ENCODE peak calls at places on chromosomes 3 and 15, in four cellular contexts. L, V, H and U are unnamed samples.

GRCh38 chr3:177427540-177427939 is 230.3 kb upstream of the TBL1XR1 start:
- DNase-seq in L (no peak), V (no peak), H (no peak), U (no peak)

GRCh38 chr3:146638718-146639117 is 33.6 kb upstream of the PLSCR5 start:
- DNase-seq in L (no peak), V (no peak), H (no peak), U (no peak)

GRCh38 chr3:106261915-106262683 is 393.3 kb upstream of the CBLB start:
- DNase-seq in L (no peak), V (no peak), H (no peak), U (no peak)

GRCh38 chr3:31275038-31275562 is 257.6 kb upstream of the STT3B start:
- DNase-seq in L (no peak), V (no peak), H (no peak), U (no peak)

GRCh38 chr3:38131621-38132369 is 5.1 kb downstream of the ACAA1 start:
- DNase-seq in L (no peak), V (no peak), H (no peak), U (peak)

GRCh38 chr3:57544181-57545125 is at the start of gene DNAH12:
- DNase-seq in L (no peak), V (peak), H (no peak), U (peak)

GRCh38 chr3:4547799-4548198 is 54.7 kb downstream of the ITPR1 start:
- DNase-seq in L (no peak), V (no peak), H (no peak), U (no peak)

GRCh38 chr3:44104668-44105321 is 136.9 kb upstream of the TOPAZ1 start:
- DNase-seq in L (peak), V (no peak), H (no peak), U (peak)

GRCh38 chr15:69156726-69157381 is 3.6 kb upstream of the GLCE start:
- DNase-seq in L (no peak), V (no peak), H (peak), U (no peak)

GRCh38 chr15:95227235-95227634 is 995.9 kb downstream of the MCTP2 start:
- DNase-seq in L (no peak), V (no peak), H (no peak), U (no peak)

GRCh38 chr3:66298591-66298990 is 77.8 kb downstream of the SLC25A26 start:
- DNase-seq in L (no peak), V (no peak), H (no peak), U (no peak)

GRCh38 chr3:196323723-196324122 is 5.7 kb upstream of the DYNLT2B start:
- DNase-seq in L (no peak), V (no peak), H (no peak), U (no peak)

GRCh38 chr3:83928391-83928790 is 1030.4 kb upstream of the CADM2 start:
- DNase-seq in L (no peak), V (no peak), H (no peak), U (no peak)

GRCh38 chr15:25250011-25250596 is 188.7 kb downstream of the UBE3A start:
- DNase-seq in L (no peak), V (peak), H (no peak), U (peak)

GRCh38 chr3:130662407-130663028 is 84.1 kb downstream of the PIK3R4 start:
- DNase-seq in L (no peak), V (no peak), H (no peak), U (no peak)

GRCh38 chr3:183540501-183541234 is 14.8 kb downstream of the KLHL6 start:
- DNase-seq in L (no peak), V (no peak), H (no peak), U (no peak)